ENCODE peak calls at places on chromosomes 1 and 21, in seven cellular contexts. One of them, this sample, is unnamed.

GRCh38 chr1:36118805-36119204 is 6.2 kb downstream of the COL8A2 start:
- DNase-seq in mesenchymal stem cell: no peak
- DNase-seq in mesendoderm: no peak
- DNase-seq in H1: no peak
- DNase-seq in neuronal stem cell: no peak
- DNase-seq in H9: no peak
- DNase-seq in trophoblast cell: no peak
- DNase-seq in this sample: no peak

GRCh38 chr1:30699762-30700161 is 23.6 kb downstream of the MATN1 start:
- DNase-seq in mesenchymal stem cell: no peak
- DNase-seq in mesendoderm: no peak
- DNase-seq in H1: no peak
- DNase-seq in neuronal stem cell: no peak
- DNase-seq in H9: no peak
- DNase-seq in trophoblast cell: no peak
- DNase-seq in this sample: no peak

GRCh38 chr1:12477936-12478611 is 139.9 kb downstream of the DHRS3 start:
- DNase-seq in mesenchymal stem cell: peak; percentile 46
- DNase-seq in mesendoderm: no peak
- DNase-seq in H1: no peak
- DNase-seq in neuronal stem cell: no peak
- DNase-seq in H9: no peak
- DNase-seq in trophoblast cell: no peak
- DNase-seq in this sample: peak; percentile 99

GRCh38 chr1:78645728-78646127 is 3.9 kb upstream of the IFI44 start:
- DNase-seq in mesenchymal stem cell: no peak
- DNase-seq in mesendoderm: no peak
- DNase-seq in H1: no peak
- DNase-seq in neuronal stem cell: no peak
- DNase-seq in H9: no peak
- DNase-seq in trophoblast cell: no peak
- DNase-seq in this sample: no peak

GRCh38 chr1:206507395-206508129 is at the start of gene RASSF5:
- DNase-seq in mesenchymal stem cell: peak; percentile 73
- DNase-seq in mesendoderm: peak; percentile 79
- DNase-seq in H1: peak; percentile 27
- DNase-seq in neuronal stem cell: peak; percentile 40
- DNase-seq in H9: peak; percentile 93
- DNase-seq in trophoblast cell: peak; percentile 56
- DNase-seq in this sample: peak; percentile 41

GRCh38 chr1:17346046-17346789 is 25.8 kb upstream of the PADI6 start:
- DNase-seq in mesenchymal stem cell: no peak
- DNase-seq in mesendoderm: no peak
- DNase-seq in H1: no peak
- DNase-seq in neuronal stem cell: no peak
- DNase-seq in H9: no peak
- DNase-seq in trophoblast cell: peak; percentile 22
- DNase-seq in this sample: no peak

GRCh38 chr1:193437785-193438184 is 251.4 kb upstream of the B3GALT2 start:
- DNase-seq in mesenchymal stem cell: no peak
- DNase-seq in mesendoderm: no peak
- DNase-seq in H1: no peak
- DNase-seq in neuronal stem cell: no peak
- DNase-seq in H9: no peak
- DNase-seq in trophoblast cell: no peak
- DNase-seq in this sample: no peak

GRCh38 chr21:21897275-21897883 is 899.2 kb downstream of the NCAM2 start:
- DNase-seq in mesenchymal stem cell: no peak
- DNase-seq in mesendoderm: no peak
- DNase-seq in H1: no peak
- DNase-seq in neuronal stem cell: no peak
- DNase-seq in H9: no peak
- DNase-seq in trophoblast cell: peak; percentile 50
- DNase-seq in this sample: no peak

GRCh38 chr21:14382486-14382834 is 486 bp downstream of the HSPA13 start:
- DNase-seq in mesenchymal stem cell: no peak
- DNase-seq in mesendoderm: peak; percentile 86
- DNase-seq in H1: no peak
- DNase-seq in neuronal stem cell: no peak
- DNase-seq in H9: no peak
- DNase-seq in trophoblast cell: no peak
- DNase-seq in this sample: peak; percentile 11

GRCh38 chr21:21101911-21102310 is 103.7 kb downstream of the NCAM2 start:
- DNase-seq in mesenchymal stem cell: peak; percentile 54
- DNase-seq in mesendoderm: peak; percentile 79
- DNase-seq in H1: no peak
- DNase-seq in neuronal stem cell: peak; percentile 36
- DNase-seq in H9: peak; percentile 46
- DNase-seq in trophoblast cell: peak; percentile 69
- DNase-seq in this sample: peak; percentile 85

GRCh38 chr1:231919900-231920299 is 293.3 kb downstream of the DISC1 start:
- DNase-seq in mesenchymal stem cell: no peak
- DNase-seq in mesendoderm: peak; percentile 35
- DNase-seq in H1: no peak
- DNase-seq in neuronal stem cell: no peak
- DNase-seq in H9: no peak
- DNase-seq in trophoblast cell: no peak
- DNase-seq in this sample: no peak

GRCh38 chr1:53294557-53294956 is 33.3 kb downstream of the LRP8 start:
- DNase-seq in mesenchymal stem cell: peak; percentile 48
- DNase-seq in mesendoderm: no peak
- DNase-seq in H1: no peak
- DNase-seq in neuronal stem cell: no peak
- DNase-seq in H9: no peak
- DNase-seq in trophoblast cell: no peak
- DNase-seq in this sample: peak; percentile 78

GRCh38 chr1:53291574-53291973 is 36.3 kb downstream of the LRP8 start:
- DNase-seq in mesenchymal stem cell: no peak
- DNase-seq in mesendoderm: peak; percentile 66
- DNase-seq in H1: no peak
- DNase-seq in neuronal stem cell: no peak
- DNase-seq in H9: no peak
- DNase-seq in trophoblast cell: no peak
- DNase-seq in this sample: no peak

GRCh38 chr1:53293123-53293522 is 34.7 kb downstream of the LRP8 start:
- DNase-seq in mesenchymal stem cell: no peak
- DNase-seq in mesendoderm: no peak
- DNase-seq in H1: no peak
- DNase-seq in neuronal stem cell: no peak
- DNase-seq in H9: no peak
- DNase-seq in trophoblast cell: no peak
- DNase-seq in this sample: no peak

GRCh38 chr1:53295295-53295694 is 32.6 kb downstream of the LRP8 start:
- DNase-seq in mesenchymal stem cell: no peak
- DNase-seq in mesendoderm: no peak
- DNase-seq in H1: no peak
- DNase-seq in neuronal stem cell: no peak
- DNase-seq in H9: no peak
- DNase-seq in trophoblast cell: no peak
- DNase-seq in this sample: no peak

DNA sequence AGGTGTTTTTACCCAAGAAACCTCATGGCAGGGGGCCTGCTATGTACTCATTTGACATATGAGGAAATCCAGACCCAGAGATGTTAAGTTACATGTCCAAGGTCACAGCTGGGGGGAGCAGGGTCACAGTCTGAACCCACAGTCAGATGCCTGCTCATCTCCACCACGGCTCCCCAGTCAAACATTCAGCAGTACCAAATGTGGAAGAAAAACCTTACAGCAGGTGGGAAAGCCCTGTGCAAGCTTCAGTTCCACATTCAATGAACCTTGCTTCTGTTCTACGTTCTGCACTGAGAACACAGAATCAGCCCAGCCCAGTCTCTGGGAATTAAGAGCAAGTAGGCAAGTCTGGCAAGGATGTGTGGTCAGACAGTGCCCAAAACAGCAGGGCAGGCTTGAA is 35.2 kb downstream of the LRP8 start:
- DNase-seq in mesenchymal stem cell: no peak
- DNase-seq in mesendoderm: no peak
- DNase-seq in H1: no peak
- DNase-seq in neuronal stem cell: no peak
- DNase-seq in H9: no peak
- DNase-seq in trophoblast cell: no peak
- DNase-seq in this sample: no peak
- H3K18ac ChIP-seq in mesenchymal stem cell: no peak overlapping the region
- H3K18ac ChIP-seq in mesendoderm: no peak overlapping the region
- H3K18ac ChIP-seq in H1: no peak overlapping the region
- H3K18ac ChIP-seq in neuronal stem cell: no peak overlapping the region
- H3K18ac ChIP-seq in H9: no peak overlapping the region
- H3K18ac ChIP-seq in trophoblast cell: no peak overlapping the region
- H3K18ac ChIP-seq in this sample: no peak overlapping the region

GRCh38 chr1:244111008-244111407 is 59.9 kb downstream of the ZBTB18 start:
- DNase-seq in mesenchymal stem cell: no peak
- DNase-seq in mesendoderm: no peak
- DNase-seq in H1: no peak
- DNase-seq in neuronal stem cell: no peak
- DNase-seq in H9: no peak
- DNase-seq in trophoblast cell: no peak
- DNase-seq in this sample: no peak

GRCh38 chr1:244113532-244114320 is 62.6 kb downstream of the ZBTB18 start:
- DNase-seq in mesenchymal stem cell: no peak
- DNase-seq in mesendoderm: peak; percentile 31
- DNase-seq in H1: no peak
- DNase-seq in neuronal stem cell: no peak
- DNase-seq in H9: no peak
- DNase-seq in trophoblast cell: peak; percentile 23
- DNase-seq in this sample: peak; percentile 15

GRCh38 chr1:244114895-244115294 is 63.8 kb downstream of the ZBTB18 start:
- DNase-seq in mesenchymal stem cell: no peak
- DNase-seq in mesendoderm: peak; percentile 37
- DNase-seq in H1: no peak
- DNase-seq in neuronal stem cell: no peak
- DNase-seq in H9: no peak
- DNase-seq in trophoblast cell: peak; percentile 41
- DNase-seq in this sample: peak; percentile 20

GRCh38 chr1:244112046-244112445 is 61.0 kb downstream of the ZBTB18 start:
- DNase-seq in mesenchymal stem cell: no peak
- DNase-seq in mesendoderm: no peak
- DNase-seq in H1: no peak
- DNase-seq in neuronal stem cell: no peak
- DNase-seq in H9: no peak
- DNase-seq in trophoblast cell: peak; percentile 38
- DNase-seq in this sample: no peak

DNA sequence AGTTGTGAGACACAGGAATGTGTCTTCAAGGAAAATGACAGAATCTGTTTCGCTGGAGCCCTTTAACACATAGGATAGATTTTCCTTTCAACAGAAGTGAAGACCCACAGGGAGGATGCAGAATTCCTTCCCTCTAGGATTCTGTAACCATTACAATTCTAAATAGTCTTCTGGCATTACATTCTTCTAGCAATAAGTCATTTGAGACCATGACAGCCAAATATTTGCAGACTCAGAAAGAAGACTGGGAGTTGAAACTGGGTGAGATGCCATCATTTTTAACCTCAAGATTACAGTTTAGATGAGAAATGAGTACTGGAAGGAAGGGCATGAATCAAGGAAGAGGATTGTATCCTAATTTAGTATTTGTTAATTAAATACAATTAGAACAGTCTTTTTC is 61.6 kb downstream of the ZBTB18 start:
- DNase-seq in mesenchymal stem cell: peak; percentile 32
- DNase-seq in mesendoderm: peak; percentile 78
- DNase-seq in H1: no peak
- DNase-seq in neuronal stem cell: no peak
- DNase-seq in H9: no peak
- DNase-seq in trophoblast cell: peak; percentile 77
- DNase-seq in this sample: peak; percentile 57
- H3K9ac ChIP-seq in mesenchymal stem cell: no peak overlapping the region
- H3K9ac ChIP-seq in mesendoderm: no peak overlapping the region
- H3K9ac ChIP-seq in H1: no peak overlapping the region
- H3K9ac ChIP-seq in neuronal stem cell: no peak overlapping the region
- H3K9ac ChIP-seq in H9: no peak overlapping the region
- H3K9ac ChIP-seq in trophoblast cell: no peak overlapping the region
- H3K9ac ChIP-seq in this sample: no peak overlapping the region

GRCh38 chr1:52504720-52505119 is 48.2 kb downstream of the TUT4 start:
- DNase-seq in mesenchymal stem cell: no peak
- DNase-seq in mesendoderm: no peak
- DNase-seq in H1: no peak
- DNase-seq in neuronal stem cell: no peak
- DNase-seq in H9: no peak
- DNase-seq in trophoblast cell: no peak
- DNase-seq in this sample: no peak
- H3K18ac ChIP-seq in mesenchymal stem cell: no peak overlapping the region
- H3K18ac ChIP-seq in mesendoderm: no peak overlapping the region
- H3K18ac ChIP-seq in H1: no peak overlapping the region
- H3K18ac ChIP-seq in neuronal stem cell: no peak overlapping the region
- H3K18ac ChIP-seq in H9: no peak overlapping the region
- H3K18ac ChIP-seq in trophoblast cell: no peak overlapping the region
- H3K18ac ChIP-seq in this sample: no peak overlapping the region

DNA sequence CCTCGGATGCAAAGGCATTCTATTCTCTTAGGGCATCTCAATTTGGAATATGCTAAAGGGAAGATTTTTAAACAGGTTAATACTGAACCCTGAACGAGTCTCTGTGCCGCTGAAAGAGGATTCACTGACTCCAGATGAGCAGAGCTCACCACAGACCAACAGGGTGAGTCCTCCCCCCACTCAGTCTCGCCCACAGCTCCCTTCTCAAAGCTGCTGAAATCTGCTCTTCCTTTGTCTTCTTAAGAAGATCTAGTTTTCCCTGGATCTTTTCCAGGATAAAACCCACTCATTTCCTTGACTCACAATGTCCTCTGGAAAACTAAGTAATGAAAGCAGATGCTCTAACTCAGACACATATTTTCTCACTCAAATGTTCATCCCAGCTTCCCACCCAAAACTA is 447.0 kb upstream of the PKN2 start:
- DNase-seq in mesenchymal stem cell: no peak
- DNase-seq in mesendoderm: no peak
- DNase-seq in H1: no peak
- DNase-seq in neuronal stem cell: no peak
- DNase-seq in H9: no peak
- DNase-seq in trophoblast cell: no peak
- DNase-seq in this sample: peak; percentile 54
- H3K9ac ChIP-seq in mesenchymal stem cell: peak overlapping the region; percentile 65
- H3K9ac ChIP-seq in mesendoderm: no peak overlapping the region
- H3K9ac ChIP-seq in H1: no peak overlapping the region
- H3K9ac ChIP-seq in neuronal stem cell: no peak overlapping the region
- H3K9ac ChIP-seq in H9: no peak overlapping the region
- H3K9ac ChIP-seq in trophoblast cell: no peak overlapping the region
- H3K9ac ChIP-seq in this sample: no peak overlapping the region

DNA sequence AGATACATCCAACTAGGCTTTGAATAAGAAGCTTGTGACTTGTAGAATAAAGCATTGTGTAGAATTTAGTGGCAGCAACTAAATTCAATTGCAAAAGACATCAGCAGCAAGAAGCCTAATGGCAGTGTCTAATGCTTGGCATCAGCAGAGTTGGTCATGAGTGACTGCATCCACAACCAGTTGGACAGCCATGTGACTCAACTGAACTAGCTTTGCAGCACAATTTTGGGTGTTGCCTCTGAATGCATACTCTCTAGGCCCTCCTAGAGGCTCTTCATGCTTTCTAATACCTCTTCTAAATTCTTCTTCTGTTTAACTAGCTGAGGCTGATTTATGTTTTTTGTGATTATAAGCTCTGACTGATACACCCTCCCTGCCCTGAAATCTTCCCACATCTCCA is 266.8 kb upstream of the GJB5 start:
- DNase-seq in mesenchymal stem cell: no peak
- DNase-seq in mesendoderm: no peak
- DNase-seq in H1: no peak
- DNase-seq in neuronal stem cell: no peak
- DNase-seq in H9: no peak
- DNase-seq in trophoblast cell: no peak
- DNase-seq in this sample: no peak
- H3K18ac ChIP-seq in mesenchymal stem cell: no peak overlapping the region
- H3K18ac ChIP-seq in mesendoderm: no peak overlapping the region
- H3K18ac ChIP-seq in H1: no peak overlapping the region
- H3K18ac ChIP-seq in neuronal stem cell: no peak overlapping the region
- H3K18ac ChIP-seq in H9: no peak overlapping the region
- H3K18ac ChIP-seq in trophoblast cell: no peak overlapping the region
- H3K18ac ChIP-seq in this sample: no peak overlapping the region

GRCh38 chr1:2312196-2312588 is 79.2 kb downstream of the MORN1 start:
- DNase-seq in mesenchymal stem cell: no peak
- DNase-seq in mesendoderm: no peak
- DNase-seq in H1: no peak
- DNase-seq in neuronal stem cell: no peak
- DNase-seq in H9: no peak
- DNase-seq in trophoblast cell: peak; percentile 10
- DNase-seq in this sample: no peak
- H3K9ac ChIP-seq in mesenchymal stem cell: peak overlapping the region; percentile 61
- H3K9ac ChIP-seq in mesendoderm: no peak overlapping the region
- H3K9ac ChIP-seq in H1: no peak overlapping the region
- H3K9ac ChIP-seq in neuronal stem cell: peak overlapping the region; percentile 84
- H3K9ac ChIP-seq in H9: no peak overlapping the region
- H3K9ac ChIP-seq in trophoblast cell: no peak overlapping the region
- H3K9ac ChIP-seq in this sample: no peak overlapping the region